ENCODE peak calls at places on chromosomes 1 and 21, in five cellular contexts. L is adipocyte, T is right cardiac atrium, J is left ventricle myocardium superior, F is NCI-H1092 treated with DMSO at 0.1 percent for 48 hours. C is an unnamed sample.

GRCh38 chr1:198254948-198255347 is 98.2 kb downstream of the NEK7 start:
- DNase-seq in L (no peak), T (no peak), J (no peak), F (no peak), C (no peak)

GRCh38 chr21:27590271-27590670 is 623.4 kb upstream of the ADAMTS5 start:
- DNase-seq in L (no peak), T (peak), J (peak), F (no peak), C (peak)

GRCh38 chr1:12383786-12384185 is 154.0 kb downstream of the VPS13D start:
- DNase-seq in L (peak), T (no peak), J (no peak), F (no peak), C (peak)

GRCh38 chr21:35352066-35352770 is 303.1 kb upstream of the RUNX1 start:
- DNase-seq in L (peak), T (no peak), J (no peak), F (no peak), C (peak)

GRCh38 chr1:17274186-17275170 is 25.6 kb downstream of the PADI3 start:
- DNase-seq in L (peak), T (no peak), J (peak), F (peak), C (peak)

GRCh38 chr1:46036894-46037596 is 95.4 kb downstream of the PIK3R3 start:
- DNase-seq in L (peak), T (peak), J (peak), F (peak), C (peak)

GRCh38 chr1:241902376-241903067 is 54.5 kb downstream of the EXO1 start:
- DNase-seq in L (no peak), T (no peak), J (no peak), F (no peak), C (peak)

GRCh38 chr1:213751064-213751397 is 236.7 kb upstream of the PROX1 start:
- DNase-seq in L (no peak), T (no peak), J (no peak), F (no peak), C (no peak)

GRCh38 chr1:117365350-117366280 is 1.6 kb upstream of the MAN1A2 start:
- DNase-seq in L (peak), T (peak), J (no peak), F (peak), C (peak)

GRCh38 chr21:45364464-45365185 is 40.3 kb upstream of the COL18A1 start:
- DNase-seq in L (no peak), T (peak), J (peak), F (no peak), C (peak)

GRCh38 chr1:152107289-152107983 is 7.8 kb downstream of the TCHH start:
- DNase-seq in L (no peak), T (peak), J (no peak), F (no peak), C (no peak)

GRCh38 chr1:60994369-60994768 is 88.0 kb upstream of the NFIA start:
- DNase-seq in L (no peak), T (no peak), J (no peak), F (no peak), C (no peak)

GRCh38 chr1:206496131-206496793 is 11.1 kb upstream of the RASSF5 start:
- DNase-seq in L (no peak), T (peak), J (peak), F (peak), C (no peak)

GRCh38 chr1:210654176-210654786 is 325.6 kb downstream of the HHAT start:
- DNase-seq in L (no peak), T (no peak), J (no peak), F (no peak), C (no peak)

GRCh38 chr1:8858888-8859706 is 19.4 kb downstream of the ENO1 start:
- DNase-seq in L (peak), T (peak), J (no peak), F (peak), C (peak)

GRCh38 chr1:181949500-181949899 is 112.0 kb downstream of the ZNF648 start:
- DNase-seq in L (no peak), T (no peak), J (no peak), F (no peak), C (no peak)

GRCh38 chr1:93322349-93322748 is 23.4 kb upstream of the DR1 start:
- DNase-seq in L (no peak), T (no peak), J (no peak), F (no peak), C (no peak)

GRCh38 chr1:14704846-14705245 is 106.4 kb downstream of the KAZN start:
- DNase-seq in L (no peak), T (no peak), J (no peak), F (no peak), C (no peak)

GRCh38 chr1:192477630-192478029 is 97.9 kb upstream of the RGS1 start:
- DNase-seq in L (peak), T (no peak), J (no peak), F (peak), C (peak)

GRCh38 chr1:206739411-206740076 is 31.0 kb upstream of the IL19 start:
- DNase-seq in L (peak), T (no peak), J (no peak), F (no peak), C (no peak)

GRCh38 chr1:232891116-232891515 is 59.3 kb upstream of the NTPCR start:
- DNase-seq in L (peak), T (no peak), J (no peak), F (no peak), C (peak)

GRCh38 chr1:2054560-2054959 is 4.3 kb downstream of the PRKCZ start:
- DNase-seq in L (no peak), T (no peak), J (no peak), F (no peak), C (no peak)